ENCODE peak calls at places on chromosomes 7 and 10, in ten cellular contexts. One of them, this sample, is unnamed.

GRCh38 chr10:64011871-64012714 is 490.9 kb downstream of the REEP3 start:
- DNase-seq in stomach: no peak
- DNase-seq in K562: no peak
- DNase-seq in HCT116: no peak
- DNase-seq in prostate gland: no peak
- DNase-seq in GM12891: no peak
- DNase-seq in GM12892: no peak
- DNase-seq in transverse colon: no peak
- DNase-seq in suprapubic skin: no peak
- DNase-seq in HepG2: no peak
- DNase-seq in this sample: no peak

GRCh38 chr10:128130051-128130450 is 3.8 kb upstream of the MKI67 start:
- DNase-seq in HepG2: peak
- DNase-seq in K562: no peak
- DNase-seq in suprapubic skin: no peak
- DNase-seq in GM12891: no peak
- DNase-seq in stomach: no peak
- DNase-seq in HCT116: peak
- DNase-seq in GM12892: no peak
- DNase-seq in transverse colon: no peak
- DNase-seq in prostate gland: no peak
- DNase-seq in this sample: no peak

GRCh38 chr7:113698556-113699220 is 220.1 kb downstream of the PPP1R3A start:
- DNase-seq in suprapubic skin: no peak
- DNase-seq in K562: peak
- DNase-seq in prostate gland: no peak
- DNase-seq in transverse colon: no peak
- DNase-seq in stomach: no peak
- DNase-seq in HCT116: peak
- DNase-seq in GM12891: no peak
- DNase-seq in HepG2: peak
- DNase-seq in GM12892: no peak
- DNase-seq in this sample: no peak

GRCh38 chr10:98321203-98321780 is 53.3 kb upstream of the LOXL4 start:
- DNase-seq in HCT116: no peak
- DNase-seq in K562: no peak
- DNase-seq in GM12891: no peak
- DNase-seq in HepG2: no peak
- DNase-seq in suprapubic skin: no peak
- DNase-seq in transverse colon: no peak
- DNase-seq in prostate gland: no peak
- DNase-seq in stomach: no peak
- DNase-seq in GM12892: no peak
- DNase-seq in this sample: no peak

GRCh38 chr7:89003619-89003956 is 208.1 kb upstream of the TEX47 start:
- DNase-seq in GM12891: no peak
- DNase-seq in GM12892: no peak
- DNase-seq in suprapubic skin: no peak
- DNase-seq in prostate gland: no peak
- DNase-seq in stomach: no peak
- DNase-seq in HepG2: no peak
- DNase-seq in HCT116: no peak
- DNase-seq in transverse colon: no peak
- DNase-seq in K562: no peak
- DNase-seq in this sample: no peak

GRCh38 chr10:103929396-103929921 is 11.5 kb upstream of the STN1 start:
- DNase-seq in K562: no peak
- DNase-seq in suprapubic skin: no peak
- DNase-seq in HCT116: no peak
- DNase-seq in stomach: no peak
- DNase-seq in prostate gland: no peak
- DNase-seq in HepG2: no peak
- DNase-seq in GM12891: no peak
- DNase-seq in GM12892: no peak
- DNase-seq in transverse colon: no peak
- DNase-seq in this sample: no peak

GRCh38 chr7:27606270-27607209 is 56.1 kb downstream of the HIBADH start:
- DNase-seq in stomach: no peak
- DNase-seq in GM12892: no peak
- DNase-seq in prostate gland: peak
- DNase-seq in HCT116: no peak
- DNase-seq in GM12891: no peak
- DNase-seq in HepG2: peak
- DNase-seq in K562: no peak
- DNase-seq in suprapubic skin: no peak
- DNase-seq in transverse colon: no peak
- DNase-seq in this sample: no peak

GRCh38 chr10:76432274-76433012 is 1001.0 kb downstream of the LRMDA start:
- DNase-seq in GM12891: no peak
- DNase-seq in suprapubic skin: no peak
- DNase-seq in prostate gland: no peak
- DNase-seq in stomach: no peak
- DNase-seq in HepG2: no peak
- DNase-seq in K562: no peak
- DNase-seq in GM12892: no peak
- DNase-seq in HCT116: no peak
- DNase-seq in transverse colon: peak
- DNase-seq in this sample: no peak

GRCh38 chr10:94299417-94299816 is 63.3 kb downstream of the NOC3L start:
- DNase-seq in HepG2: peak
- DNase-seq in transverse colon: no peak
- DNase-seq in GM12892: no peak
- DNase-seq in HCT116: no peak
- DNase-seq in stomach: no peak
- DNase-seq in GM12891: no peak
- DNase-seq in prostate gland: no peak
- DNase-seq in suprapubic skin: no peak
- DNase-seq in K562: peak
- DNase-seq in this sample: no peak

GRCh38 chr7:8282162-8282561 is 20.2 kb upstream of the ICA1 start:
- DNase-seq in GM12892: no peak
- DNase-seq in GM12891: no peak
- DNase-seq in prostate gland: no peak
- DNase-seq in K562: no peak
- DNase-seq in suprapubic skin: no peak
- DNase-seq in stomach: no peak
- DNase-seq in HepG2: no peak
- DNase-seq in transverse colon: no peak
- DNase-seq in HCT116: no peak
- DNase-seq in this sample: no peak

GRCh38 chr10:85060944-85061343 is 732.6 kb downstream of the CCSER2 start:
- DNase-seq in prostate gland: no peak
- DNase-seq in K562: no peak
- DNase-seq in HCT116: no peak
- DNase-seq in GM12891: no peak
- DNase-seq in GM12892: no peak
- DNase-seq in stomach: no peak
- DNase-seq in suprapubic skin: no peak
- DNase-seq in transverse colon: no peak
- DNase-seq in HepG2: no peak
- DNase-seq in this sample: no peak

GRCh38 chr7:7681191-7681935 is 37.0 kb downstream of the RPA3 start:
- DNase-seq in GM12891: no peak
- DNase-seq in suprapubic skin: no peak
- DNase-seq in prostate gland: peak
- DNase-seq in transverse colon: peak
- DNase-seq in stomach: no peak
- DNase-seq in K562: peak
- DNase-seq in HCT116: peak
- DNase-seq in HepG2: peak
- DNase-seq in GM12892: no peak
- DNase-seq in this sample: no peak

GRCh38 chr7:28036748-28037147 is 143.8 kb downstream of the JAZF1 start:
- DNase-seq in prostate gland: peak
- DNase-seq in suprapubic skin: no peak
- DNase-seq in HCT116: no peak
- DNase-seq in K562: no peak
- DNase-seq in stomach: no peak
- DNase-seq in GM12891: no peak
- DNase-seq in HepG2: no peak
- DNase-seq in GM12892: no peak
- DNase-seq in transverse colon: no peak
- DNase-seq in this sample: no peak

GRCh38 chr10:79929409-79929904 is 19.4 kb downstream of the SFTPD start:
- DNase-seq in GM12892: peak
- DNase-seq in K562: peak
- DNase-seq in transverse colon: peak
- DNase-seq in stomach: peak
- DNase-seq in HCT116: peak
- DNase-seq in suprapubic skin: peak
- DNase-seq in HepG2: peak
- DNase-seq in prostate gland: peak
- DNase-seq in GM12891: peak
- DNase-seq in this sample: peak

GRCh38 chr7:44162179-44162578 is 21.0 kb upstream of the MYL7 start:
- DNase-seq in HCT116: no peak
- DNase-seq in GM12892: no peak
- DNase-seq in K562: no peak
- DNase-seq in transverse colon: no peak
- DNase-seq in HepG2: no peak
- DNase-seq in stomach: no peak
- DNase-seq in GM12891: no peak
- DNase-seq in suprapubic skin: peak
- DNase-seq in prostate gland: no peak
- DNase-seq in this sample: no peak

GRCh38 chr10:27223964-27224363 is 16.6 kb downstream of the ACBD5 start:
- DNase-seq in K562: peak
- DNase-seq in HepG2: peak
- DNase-seq in GM12892: no peak
- DNase-seq in transverse colon: peak
- DNase-seq in GM12891: no peak
- DNase-seq in HCT116: no peak
- DNase-seq in stomach: peak
- DNase-seq in suprapubic skin: peak
- DNase-seq in prostate gland: no peak
- DNase-seq in this sample: no peak

GRCh38 chr7:77409739-77410545 is 6.2 kb downstream of the GSAP start:
- DNase-seq in GM12891: no peak
- DNase-seq in stomach: no peak
- DNase-seq in GM12892: no peak
- DNase-seq in K562: no peak
- DNase-seq in suprapubic skin: no peak
- DNase-seq in prostate gland: no peak
- DNase-seq in HCT116: no peak
- DNase-seq in transverse colon: no peak
- DNase-seq in HepG2: peak
- DNase-seq in this sample: no peak

GRCh38 chr10:119348516-119349240 is 141.3 kb downstream of the GRK5 start:
- DNase-seq in HCT116: no peak
- DNase-seq in stomach: no peak
- DNase-seq in suprapubic skin: no peak
- DNase-seq in HepG2: no peak
- DNase-seq in GM12891: no peak
- DNase-seq in GM12892: no peak
- DNase-seq in prostate gland: no peak
- DNase-seq in K562: no peak
- DNase-seq in transverse colon: no peak
- DNase-seq in this sample: peak

GRCh38 chr10:110304780-110305421 is at the start of gene SMNDC1:
- DNase-seq in HCT116: peak
- DNase-seq in suprapubic skin: peak
- DNase-seq in GM12892: peak
- DNase-seq in stomach: peak
- DNase-seq in transverse colon: peak
- DNase-seq in GM12891: peak
- DNase-seq in K562: peak
- DNase-seq in HepG2: peak
- DNase-seq in prostate gland: peak
- DNase-seq in this sample: peak
- TF ChIP-seq POLR2A in HCT116: peak
- TF ChIP-seq POLR2A in suprapubic skin: no peak
- TF ChIP-seq POLR2A in GM12892: peak
- TF ChIP-seq POLR2A in stomach: no peak
- TF ChIP-seq POLR2A in transverse colon: peak
- TF ChIP-seq POLR2A in GM12891: peak
- TF ChIP-seq POLR2A in K562: peak
- TF ChIP-seq POLR2A in HepG2: peak
- TF ChIP-seq POLR2A in prostate gland: peak
- TF ChIP-seq POLR2A in this sample: peak

GRCh38 chr10:19946791-19947190 is 130.6 kb downstream of the PLXDC2 start:
- DNase-seq in HCT116: no peak
- DNase-seq in HepG2: no peak
- DNase-seq in transverse colon: no peak
- DNase-seq in suprapubic skin: no peak
- DNase-seq in stomach: no peak
- DNase-seq in prostate gland: no peak
- DNase-seq in K562: no peak
- DNase-seq in GM12891: no peak
- DNase-seq in GM12892: no peak
- DNase-seq in this sample: no peak
- TF ChIP-seq POLR2AphosphoS5 in HCT116: no peak
- TF ChIP-seq POLR2AphosphoS5 in HepG2: no peak
- TF ChIP-seq POLR2AphosphoS5 in transverse colon: no peak
- TF ChIP-seq POLR2AphosphoS5 in suprapubic skin: no peak
- TF ChIP-seq POLR2AphosphoS5 in stomach: no peak
- TF ChIP-seq POLR2AphosphoS5 in prostate gland: no peak
- TF ChIP-seq POLR2AphosphoS5 in K562: no peak
- TF ChIP-seq POLR2AphosphoS5 in GM12891: no peak
- TF ChIP-seq POLR2AphosphoS5 in GM12892: no peak
- TF ChIP-seq POLR2AphosphoS5 in this sample: no peak

GRCh38 chr10:5557799-5558771 is 33.3 kb downstream of the CALML3 start:
- DNase-seq in prostate gland: no peak
- DNase-seq in K562: no peak
- DNase-seq in stomach: peak
- DNase-seq in GM12892: peak
- DNase-seq in suprapubic skin: peak
- DNase-seq in GM12891: no peak
- DNase-seq in HCT116: no peak
- DNase-seq in HepG2: no peak
- DNase-seq in transverse colon: no peak
- DNase-seq in this sample: no peak
- TF ChIP-seq POLR2A in prostate gland: no peak
- TF ChIP-seq POLR2A in K562: no peak
- TF ChIP-seq POLR2A in stomach: no peak
- TF ChIP-seq POLR2A in GM12892: no peak
- TF ChIP-seq POLR2A in suprapubic skin: no peak
- TF ChIP-seq POLR2A in GM12891: no peak
- TF ChIP-seq POLR2A in HCT116: no peak
- TF ChIP-seq POLR2A in HepG2: no peak
- TF ChIP-seq POLR2A in transverse colon: no peak
- TF ChIP-seq POLR2A in this sample: no peak

DNA sequence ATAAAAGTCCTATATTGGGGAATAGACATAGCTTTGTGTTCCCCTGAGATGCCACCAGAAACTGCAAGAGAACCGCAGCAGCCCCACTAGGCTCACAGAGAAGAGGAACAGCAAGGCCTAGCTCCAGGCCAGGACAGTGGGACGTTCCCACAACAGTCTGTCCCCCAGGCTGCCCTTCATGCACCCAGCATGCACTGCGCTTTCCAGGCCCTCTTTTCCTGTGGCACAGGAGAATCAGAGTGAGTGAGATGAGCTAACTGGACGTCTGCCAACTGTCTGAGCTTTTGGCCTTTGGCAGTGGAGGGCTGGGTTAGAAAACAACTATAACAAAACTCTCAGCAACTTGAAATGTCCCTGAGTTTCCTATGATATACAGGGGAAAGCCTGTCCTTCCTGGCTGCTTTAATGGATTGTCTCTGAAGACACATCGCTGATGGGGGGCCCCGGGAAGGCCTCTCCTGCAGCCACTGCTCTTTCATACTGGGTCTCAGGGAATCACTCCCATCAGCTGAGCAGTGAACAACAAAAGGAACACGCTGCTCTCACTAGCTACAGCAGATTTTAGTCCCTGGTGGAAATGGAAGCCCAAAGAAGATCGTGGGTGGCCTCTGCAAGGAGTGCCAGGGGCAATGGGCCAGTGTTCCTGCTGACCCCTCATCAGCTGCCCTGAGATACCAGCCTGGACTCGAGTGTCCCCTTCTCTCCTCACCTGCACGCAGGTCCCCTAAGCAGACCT is 53.5 kb downstream of the PODXL start:
- DNase-seq in HepG2: peak
- DNase-seq in K562: no peak
- DNase-seq in transverse colon: no peak
- DNase-seq in GM12892: no peak
- DNase-seq in prostate gland: no peak
- DNase-seq in stomach: no peak
- DNase-seq in suprapubic skin: no peak
- DNase-seq in HCT116: no peak
- DNase-seq in GM12891: no peak
- DNase-seq in this sample: no peak
- TF ChIP-seq POLR2AphosphoS5 in HepG2: peak
- TF ChIP-seq POLR2AphosphoS5 in K562: no peak
- TF ChIP-seq POLR2AphosphoS5 in transverse colon: no peak
- TF ChIP-seq POLR2AphosphoS5 in GM12892: no peak
- TF ChIP-seq POLR2AphosphoS5 in prostate gland: no peak
- TF ChIP-seq POLR2AphosphoS5 in stomach: no peak
- TF ChIP-seq POLR2AphosphoS5 in suprapubic skin: no peak
- TF ChIP-seq POLR2AphosphoS5 in HCT116: no peak
- TF ChIP-seq POLR2AphosphoS5 in GM12891: no peak
- TF ChIP-seq POLR2AphosphoS5 in this sample: no peak